ENCODE peak calls at places on chromosomes 2 and 18, in five cellular contexts. One of them, this sample, is unnamed.

GRCh38 chr2:41928593-41928992 is 119.2 kb upstream of the PKDCC start:
- DNase-seq in activated naive CD8-positive, alpha-beta T cell treated with anti-CD3 and anti-CD28 coated beads, Interleukin-2, amount 10 ng/mL, durations not matched to agents 7 days and 5 days: no peak
- DNase-seq in esophagus muscularis mucosa: no peak
- DNase-seq in hippocampal formation: no peak
- DNase-seq in NCI-H1092: no peak
- DNase-seq in this sample: no peak

GRCh38 chr2:45729753-45730512 is 78.5 kb downstream of the PRKCE start:
- DNase-seq in esophagus muscularis mucosa: no peak
- DNase-seq in hippocampal formation: no peak
- DNase-seq in activated naive CD8-positive, alpha-beta T cell treated with anti-CD3 and anti-CD28 coated beads, Interleukin-2, amount 10 ng/mL, durations not matched to agents 7 days and 5 days: no peak
- DNase-seq in NCI-H1092: no peak
- DNase-seq in this sample: no peak

GRCh38 chr2:225566798-225567197 is 167.3 kb downstream of the NYAP2 start:
- DNase-seq in NCI-H1092: no peak
- DNase-seq in activated naive CD8-positive, alpha-beta T cell treated with anti-CD3 and anti-CD28 coated beads, Interleukin-2, amount 10 ng/mL, durations not matched to agents 7 days and 5 days: no peak
- DNase-seq in esophagus muscularis mucosa: peak
- DNase-seq in hippocampal formation: no peak
- DNase-seq in this sample: no peak

GRCh38 chr2:4972472-4972871 is 719.7 kb upstream of the SOX11 start:
- DNase-seq in activated naive CD8-positive, alpha-beta T cell treated with anti-CD3 and anti-CD28 coated beads, Interleukin-2, amount 10 ng/mL, durations not matched to agents 7 days and 5 days: no peak
- DNase-seq in hippocampal formation: no peak
- DNase-seq in esophagus muscularis mucosa: peak
- DNase-seq in NCI-H1092: no peak
- DNase-seq in this sample: no peak

GRCh38 chr2:110688594-110689091 is 10.8 kb upstream of the BUB1 start:
- DNase-seq in esophagus muscularis mucosa: no peak
- DNase-seq in hippocampal formation: no peak
- DNase-seq in NCI-H1092: no peak
- DNase-seq in activated naive CD8-positive, alpha-beta T cell treated with anti-CD3 and anti-CD28 coated beads, Interleukin-2, amount 10 ng/mL, durations not matched to agents 7 days and 5 days: no peak
- DNase-seq in this sample: no peak

GRCh38 chr18:21900594-21901352 is 160.2 kb downstream of the MIB1 start:
- DNase-seq in esophagus muscularis mucosa: no peak
- DNase-seq in hippocampal formation: no peak
- DNase-seq in NCI-H1092: no peak
- DNase-seq in activated naive CD8-positive, alpha-beta T cell treated with anti-CD3 and anti-CD28 coated beads, Interleukin-2, amount 10 ng/mL, durations not matched to agents 7 days and 5 days: no peak
- DNase-seq in this sample: no peak

GRCh38 chr2:145402706-145403277 is 882.9 kb upstream of the ZEB2 start:
- DNase-seq in hippocampal formation: no peak
- DNase-seq in activated naive CD8-positive, alpha-beta T cell treated with anti-CD3 and anti-CD28 coated beads, Interleukin-2, amount 10 ng/mL, durations not matched to agents 7 days and 5 days: no peak
- DNase-seq in esophagus muscularis mucosa: no peak
- DNase-seq in NCI-H1092: no peak
- DNase-seq in this sample: no peak

GRCh38 chr2:95026471-95027368 is 1.2 kb downstream of the MAL start:
- DNase-seq in NCI-H1092: no peak
- DNase-seq in activated naive CD8-positive, alpha-beta T cell treated with anti-CD3 and anti-CD28 coated beads, Interleukin-2, amount 10 ng/mL, durations not matched to agents 7 days and 5 days: peak
- DNase-seq in hippocampal formation: no peak
- DNase-seq in esophagus muscularis mucosa: no peak
- DNase-seq in this sample: peak

GRCh38 chr2:219155054-219155644 is 5.5 kb downstream of the NHEJ1 start:
- DNase-seq in NCI-H1092: peak
- DNase-seq in activated naive CD8-positive, alpha-beta T cell treated with anti-CD3 and anti-CD28 coated beads, Interleukin-2, amount 10 ng/mL, durations not matched to agents 7 days and 5 days: no peak
- DNase-seq in hippocampal formation: peak
- DNase-seq in esophagus muscularis mucosa: no peak
- DNase-seq in this sample: no peak

GRCh38 chr2:9140570-9141378 is 65.8 kb upstream of the ASAP2 start:
- DNase-seq in esophagus muscularis mucosa: no peak
- DNase-seq in hippocampal formation: no peak
- DNase-seq in activated naive CD8-positive, alpha-beta T cell treated with anti-CD3 and anti-CD28 coated beads, Interleukin-2, amount 10 ng/mL, durations not matched to agents 7 days and 5 days: no peak
- DNase-seq in NCI-H1092: no peak
- DNase-seq in this sample: no peak

GRCh38 chr2:180012523-180012922 is 5.4 kb upstream of the CWC22 start:
- DNase-seq in activated naive CD8-positive, alpha-beta T cell treated with anti-CD3 and anti-CD28 coated beads, Interleukin-2, amount 10 ng/mL, durations not matched to agents 7 days and 5 days: no peak
- DNase-seq in NCI-H1092: no peak
- DNase-seq in hippocampal formation: no peak
- DNase-seq in esophagus muscularis mucosa: no peak
- DNase-seq in this sample: no peak

GRCh38 chr2:9217838-9218770 is 11.5 kb downstream of the ASAP2 start:
- DNase-seq in hippocampal formation: no peak
- DNase-seq in NCI-H1092: no peak
- DNase-seq in esophagus muscularis mucosa: peak
- DNase-seq in activated naive CD8-positive, alpha-beta T cell treated with anti-CD3 and anti-CD28 coated beads, Interleukin-2, amount 10 ng/mL, durations not matched to agents 7 days and 5 days: no peak
- DNase-seq in this sample: no peak

GRCh38 chr18:73980289-73980979 is 167.2 kb downstream of the FBXO15 start:
- DNase-seq in esophagus muscularis mucosa: peak
- DNase-seq in activated naive CD8-positive, alpha-beta T cell treated with anti-CD3 and anti-CD28 coated beads, Interleukin-2, amount 10 ng/mL, durations not matched to agents 7 days and 5 days: no peak
- DNase-seq in NCI-H1092: no peak
- DNase-seq in hippocampal formation: peak
- DNase-seq in this sample: no peak

GRCh38 chr2:62270728-62271127 is 74.8 kb downstream of the B3GNT2 start:
- DNase-seq in NCI-H1092: peak
- DNase-seq in hippocampal formation: no peak
- DNase-seq in activated naive CD8-positive, alpha-beta T cell treated with anti-CD3 and anti-CD28 coated beads, Interleukin-2, amount 10 ng/mL, durations not matched to agents 7 days and 5 days: no peak
- DNase-seq in esophagus muscularis mucosa: no peak
- DNase-seq in this sample: peak

GRCh38 chr2:148948865-148949264 is 73.8 kb downstream of the KIF5C start:
- DNase-seq in NCI-H1092: no peak
- DNase-seq in hippocampal formation: no peak
- DNase-seq in activated naive CD8-positive, alpha-beta T cell treated with anti-CD3 and anti-CD28 coated beads, Interleukin-2, amount 10 ng/mL, durations not matched to agents 7 days and 5 days: no peak
- DNase-seq in esophagus muscularis mucosa: peak
- DNase-seq in this sample: no peak

GRCh38 chr2:112465373-112465772 is 16.6 kb upstream of the TTL start:
- DNase-seq in activated naive CD8-positive, alpha-beta T cell treated with anti-CD3 and anti-CD28 coated beads, Interleukin-2, amount 10 ng/mL, durations not matched to agents 7 days and 5 days: no peak
- DNase-seq in hippocampal formation: no peak
- DNase-seq in esophagus muscularis mucosa: no peak
- DNase-seq in NCI-H1092: no peak
- DNase-seq in this sample: no peak

GRCh38 chr2:72543527-72544216 is 282.2 kb downstream of the EXOC6B start:
- DNase-seq in activated naive CD8-positive, alpha-beta T cell treated with anti-CD3 and anti-CD28 coated beads, Interleukin-2, amount 10 ng/mL, durations not matched to agents 7 days and 5 days: no peak
- DNase-seq in hippocampal formation: no peak
- DNase-seq in NCI-H1092: no peak
- DNase-seq in esophagus muscularis mucosa: no peak
- DNase-seq in this sample: no peak

This sample was measured in substantia nigra.